ENCODE peak calls at places on chromosomes 3 and 15, in four cellular contexts. One of them, this sample, is unnamed.

GRCh38 chr15:51884041-51884440 is 54.6 kb downstream of the TMOD3 start:
- DNase-seq in H9: no peak
- DNase-seq in posterior cingulate gyrus: no peak
- DNase-seq in neural progenitor cell: no peak
- DNase-seq in this sample: no peak

GRCh38 chr3:168426196-168426595 is 330.5 kb upstream of the GOLIM4 start:
- DNase-seq in posterior cingulate gyrus: no peak
- DNase-seq in H9: no peak
- DNase-seq in neural progenitor cell: no peak
- DNase-seq in this sample: no peak

GRCh38 chr15:26713498-26713897 is 59.4 kb downstream of the GABRB3 start:
- DNase-seq in neural progenitor cell: no peak
- DNase-seq in H9: no peak
- DNase-seq in posterior cingulate gyrus: peak
- DNase-seq in this sample: no peak

GRCh38 chr3:30161370-30161769 is 445.0 kb upstream of the TGFBR2 start:
- DNase-seq in neural progenitor cell: no peak
- DNase-seq in posterior cingulate gyrus: no peak
- DNase-seq in H9: no peak
- DNase-seq in this sample: peak

GRCh38 chr3:66904336-66904735 is 93.8 kb upstream of the KBTBD8 start:
- DNase-seq in posterior cingulate gyrus: no peak
- DNase-seq in H9: no peak
- DNase-seq in neural progenitor cell: no peak
- DNase-seq in this sample: no peak

GRCh38 chr15:91291673-91292072 is 191.6 kb downstream of the SV2B start:
- DNase-seq in H9: peak
- DNase-seq in posterior cingulate gyrus: no peak
- DNase-seq in neural progenitor cell: peak
- DNase-seq in this sample: no peak

GRCh38 chr3:193046369-193046768 is 128.7 kb upstream of the MB21D2 start:
- DNase-seq in neural progenitor cell: peak
- DNase-seq in posterior cingulate gyrus: no peak
- DNase-seq in H9: no peak
- DNase-seq in this sample: no peak

GRCh38 chr3:160665784-160666526 is 11.0 kb upstream of the ARL14 start:
- DNase-seq in H9: no peak
- DNase-seq in neural progenitor cell: peak
- DNase-seq in posterior cingulate gyrus: no peak
- DNase-seq in this sample: no peak

GRCh38 chr15:76310470-76311070 is 699 bp downstream of the ETFA start:
- DNase-seq in H9: no peak
- DNase-seq in neural progenitor cell: peak
- DNase-seq in posterior cingulate gyrus: no peak
- DNase-seq in this sample: no peak

GRCh38 chr3:79148786-79149185 is 619.0 kb downstream of the ROBO1 start:
- DNase-seq in H9: no peak
- DNase-seq in neural progenitor cell: no peak
- DNase-seq in posterior cingulate gyrus: no peak
- DNase-seq in this sample: no peak